ENCODE peak calls at places on chromosomes 3 and 15, in four cellular contexts. Y is NT2/D1; K is K562; F is CD8-positive, alpha-beta T cell. I is an unnamed sample. For H3K4me1, the result is how much of the 10 kb centered on the place peaks cover.

GRCh38 chr3:186097663-186098451 is 11.0 kb downstream of the ETV5 start:
- DNase-seq in Y (peak), K (peak), F (no peak), I (peak)

GRCh38 chr15:38192496-38192895 is 60.1 kb upstream of the SPRED1 start:
- DNase-seq in Y (no peak), F (no peak), K (no peak), I (no peak)

GRCh38 chr3:130395916-130396315 is 50.4 kb downstream of the COL6A5 start:
- DNase-seq in Y (peak), F (no peak), K (no peak), I (no peak)

GRCh38 chr15:68650901-68651709 is 72.3 kb downstream of the CORO2B start:
- DNase-seq in Y (peak), K (peak), F (peak), I (peak)

GRCh38 chr15:34621675-34622074 is 38.2 kb upstream of the GOLGA8B start:
- DNase-seq in K (peak), F (no peak), Y (no peak), I (no peak)

GRCh38 chr15:35481992-35482391 is 64.0 kb downstream of the DPH6 start:
- DNase-seq in Y (no peak), F (no peak), K (no peak), I (peak)

GRCh38 chr15:80068578-80068977 is 9.1 kb downstream of the ZFAND6 start:
- DNase-seq in Y (no peak), K (no peak), F (no peak), I (peak)

GRCh38 chr3:10437995-10438901 is 67.1 kb downstream of the ATP2B2 start:
- DNase-seq in K (peak), F (no peak), Y (no peak), I (no peak)

GRCh38 chr3:57949779-57950618 is 58.2 kb upstream of the FLNB start:
- DNase-seq in Y (no peak), F (no peak), K (no peak), I (no peak)

GRCh38 chr15:75112278-75112847 is 89.0 kb downstream of the PPCDC start:
- DNase-seq in F (no peak), K (peak), Y (no peak), I (no peak)

GRCh38 chr3:172557515-172558220 is 34.4 kb upstream of the TNFSF10 start:
- DNase-seq in Y (no peak), K (no peak), F (no peak), I (no peak)

DNA sequence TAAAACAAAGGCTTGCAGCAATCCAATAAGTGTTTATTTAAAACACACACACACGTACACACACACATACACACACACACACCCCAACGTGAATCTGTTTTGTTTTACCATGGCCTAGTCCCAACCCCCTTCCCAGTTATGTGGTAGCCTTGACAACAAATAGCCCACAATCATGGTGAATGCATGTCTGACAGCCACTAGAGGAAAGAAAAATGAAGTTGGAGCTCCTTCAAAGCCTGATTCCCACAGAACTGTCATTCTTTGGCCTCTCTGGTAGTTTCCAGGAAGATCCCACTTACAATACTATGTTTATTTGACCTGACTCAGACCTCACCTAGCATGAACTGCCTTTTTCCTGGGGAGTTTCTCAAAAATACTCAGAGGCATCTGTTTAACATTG is 65.1 kb downstream of the FAIM start:
- DNase-seq in K (no peak), Y (peak), F (no peak), I (no peak)
- H3K4me1 ChIP-seq in K (under half), Y (under half), F (under half), I (under half)

GRCh38 chr3:195183071-195183776 is 87.7 kb downstream of the XXYLT1 start:
- DNase-seq in Y (no peak), F (no peak), K (no peak), I (no peak)
- H3K4me1 ChIP-seq in Y (under half), F (under half), K (under half), I (under half)

GRCh38 chr3:133992951-133993595 is 36.7 kb downstream of the SLCO2A1 start:
- DNase-seq in Y (no peak), K (no peak), F (no peak), I (no peak)

GRCh38 chr3:133991637-133992036 is 38.1 kb downstream of the SLCO2A1 start:
- DNase-seq in K (no peak), F (no peak), Y (no peak), I (no peak)

GRCh38 chr3:133991209-133991608 is 38.5 kb downstream of the SLCO2A1 start:
- DNase-seq in K (no peak), Y (no peak), F (no peak), I (no peak)

GRCh38 chr3:133994166-133994910 is 35.4 kb downstream of the SLCO2A1 start:
- DNase-seq in Y (no peak), F (no peak), K (no peak), I (no peak)

GRCh38 chr3:133992385-133992784 is 37.3 kb downstream of the SLCO2A1 start:
- DNase-seq in Y (no peak), F (no peak), K (no peak), I (no peak)
- H3K4me1 ChIP-seq in Y (under half), F (under half), K (under half), I (under half)

DNA sequence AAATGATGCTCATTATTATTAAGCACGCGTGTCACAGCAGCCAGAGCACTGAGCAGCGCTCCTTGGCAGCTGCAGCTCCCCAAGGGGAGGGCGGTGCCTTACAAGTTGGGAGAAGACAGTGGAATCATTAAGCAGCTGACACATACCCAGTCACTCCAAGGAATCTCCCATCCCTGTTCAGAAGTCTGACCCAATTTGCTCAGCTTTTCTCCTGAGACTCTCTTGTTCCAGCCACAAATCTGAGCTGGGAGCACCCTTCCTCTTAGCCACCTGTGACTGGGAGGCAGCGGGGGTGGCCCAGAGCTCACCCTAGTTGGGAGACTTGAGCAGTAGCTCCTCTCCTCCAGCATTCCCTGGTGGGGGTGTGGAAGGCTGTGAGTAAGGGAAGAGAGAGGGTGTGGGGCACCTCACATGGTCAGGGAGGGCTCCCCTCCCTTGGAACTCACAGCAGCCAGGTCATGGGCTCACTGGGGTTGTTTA is 64.3 kb downstream of the DUT start:
- DNase-seq in K (no peak), F (no peak), Y (no peak), I (no peak)
- H3K4me1 ChIP-seq in K (under half), F (under half), Y (under half), I (under half)

GRCh38 chr3:112550859-112551258 is 10.9 kb downstream of the ATG3 start:
- DNase-seq in F (no peak), Y (no peak), K (no peak), I (no peak)

GRCh38 chr3:112560330-112560729 is 1.4 kb downstream of the ATG3 start:
- DNase-seq in Y (no peak), K (no peak), F (no peak), I (no peak)

GRCh38 chr3:112557980-112558379 is 3.8 kb downstream of the ATG3 start:
- DNase-seq in F (no peak), K (no peak), Y (no peak), I (no peak)

GRCh38 chr3:112561085-112561692 is 573 bp downstream of the ATG3 start:
- DNase-seq in F (peak), Y (peak), K (peak), I (peak)

DNA sequence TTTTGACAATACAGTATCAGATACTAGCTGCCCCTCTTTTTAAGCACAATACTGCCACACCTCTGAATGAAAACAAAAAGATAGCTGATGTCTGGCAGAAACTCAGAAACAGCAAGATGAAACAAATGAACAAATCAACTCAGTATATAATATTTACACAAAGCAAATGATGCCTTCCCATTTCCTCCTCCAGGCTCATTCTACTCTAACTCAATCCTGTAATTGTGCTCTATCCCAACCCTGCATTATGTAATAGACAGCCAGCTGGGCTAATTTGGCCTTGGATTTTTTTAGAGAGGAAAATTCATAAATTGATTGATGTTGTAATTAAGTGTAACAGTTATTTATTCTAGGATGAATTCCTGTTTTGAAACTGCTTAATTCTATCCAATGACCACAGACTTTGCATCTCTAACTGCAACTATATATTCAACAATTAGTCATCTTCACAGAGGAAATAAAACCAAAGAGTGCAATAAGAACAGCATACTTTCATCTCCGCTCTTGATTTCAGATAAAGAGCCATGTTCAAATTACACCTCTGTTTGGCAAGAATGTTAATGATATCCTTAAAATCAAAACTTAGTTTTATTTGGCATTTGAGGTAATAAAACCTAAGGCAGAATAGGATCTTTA is 6.1 kb downstream of the ATG3 start:
- DNase-seq in K (no peak), Y (no peak), F (no peak), I (no peak)
- H3K4me1 ChIP-seq in K (under half), Y (under half), F (under half), I (under half)

I was measured in HAP-1.